ENCODE peak calls at places on chromosomes 1 and 21, in eight cellular contexts. U is esophagus muscularis mucosa, Z is aorta, K is Right ventricle myocardium inferior, Q is SHP77, H is left ventricle myocardium inferior, X is T1000, E is hypothalamus. S is an unnamed sample.

GRCh38 chr1:206925116-206925736 is 3.5 kb upstream of the FCMR start:
- DNase-seq in H (no peak), U (no peak), E (no peak), X (no peak), K (peak; percentile 88), Z (peak; percentile 73), Q (no peak), S (no peak)

GRCh38 chr1:204316164-204316563 is 43.6 kb downstream of the PLEKHA6 start:
- DNase-seq in E (no peak), X (no peak), Q (no peak), K (no peak), Z (no peak), U (no peak), H (no peak), S (no peak)

GRCh38 chr1:202015677-202015952 is 5.2 kb downstream of the ELF3 start:
- DNase-seq in H (no peak), U (no peak), Z (no peak), Q (no peak), K (no peak), X (no peak), E (no peak), S (no peak)

GRCh38 chr1:225250432-225250831 is 177.4 kb downstream of the LBR start:
- DNase-seq in K (no peak), Q (no peak), U (no peak), Z (no peak), E (no peak), H (no peak), X (no peak), S (no peak)

GRCh38 chr1:118136511-118136937 is 48.5 kb downstream of the SPAG17 start:
- DNase-seq in U (no peak), X (no peak), K (peak; percentile 28), Z (no peak), Q (no peak), H (no peak), E (no peak), S (no peak)

GRCh38 chr1:185050823-185051451 is 5.6 kb downstream of the RNF2 start:
- DNase-seq in X (no peak), H (no peak), Z (no peak), Q (no peak), U (no peak), K (no peak), E (no peak), S (no peak)

GRCh38 chr1:33099290-33100118 is 18.6 kb downstream of the AZIN2 start:
- DNase-seq in H (no peak), Q (no peak), X (peak; percentile 98), K (no peak), E (no peak), U (no peak), Z (no peak), S (peak; percentile 97)

GRCh38 chr21:29351691-29352090 is 53.0 kb downstream of the BACH1 start:
- DNase-seq in E (no peak), K (no peak), Q (no peak), H (no peak), U (no peak), X (no peak), Z (no peak), S (no peak)

GRCh38 chr1:117244971-117245370 is 34.2 kb upstream of the VTCN1 start:
- DNase-seq in E (no peak), Z (no peak), H (no peak), X (no peak), K (no peak), U (no peak), Q (no peak), S (no peak)

GRCh38 chr1:2545754-2546514 is 10.2 kb upstream of the TNFRSF14 start:
- DNase-seq in X (peak; percentile 88), K (peak; percentile 95), H (peak; percentile 91), Z (peak; percentile 93), E (peak; percentile 54), U (peak; percentile 96), Q (peak; percentile 96), S (peak; percentile 49)

GRCh38 chr1:66535149-66535548 is 1.2 kb downstream of the SGIP1 start:
- DNase-seq in H (no peak), K (no peak), E (no peak), X (no peak), U (no peak), Q (no peak), Z (no peak), S (no peak)

GRCh38 chr1:9191216-9191615 is 43.4 kb upstream of the H6PD start:
- DNase-seq in K (no peak), H (no peak), X (no peak), E (no peak), U (no peak), Z (no peak), Q (no peak), S (no peak)

GRCh38 chr1:219792337-219793021 is 135.9 kb downstream of the SLC30A10 start:
- DNase-seq in X (peak; percentile 26), Z (no peak), H (no peak), K (no peak), Q (no peak), U (peak; percentile 87), E (no peak), S (no peak)